ENCODE peak calls at places on chromosome 19, in seven cellular contexts. I, F, M, D, W, R and X are unnamed samples.

GRCh38 chr19:896999-897398 is 3.7 kb downstream of the RNU6-9 start:
- DNase-seq in D (no peak), M (no peak), R (no peak), W (no peak), F (no peak), I (no peak), X (no peak)

GRCh38 chr19:46830864-46831263 is 19.8 kb downstream of the AP2S1 start:
- DNase-seq in D (no peak), W (no peak), R (no peak), M (no peak), I (no peak), F (no peak), X (no peak)

GRCh38 chr19:1746401-1747284 is 6.7 kb upstream of the ONECUT3 start:
- DNase-seq in R (peak; percentile 79), M (no peak), W (no peak), F (no peak), D (no peak), I (no peak), X (no peak)

GRCh38 chr19:14091885-14092462 is 1.4 kb upstream of the SAMD1 start:
- DNase-seq in D (no peak), M (no peak), F (peak; percentile 75), I (no peak), R (no peak), W (no peak), X (no peak)

GRCh38 chr19:35533201-35533821 is at the start of gene GAPDHS:
- DNase-seq in I (no peak), M (no peak), R (no peak), D (no peak), W (no peak), F (no peak), X (no peak)

GRCh38 chr19:55594996-55595530 is 4.3 kb downstream of the FIZ1 start:
- DNase-seq in F (no peak), I (no peak), W (no peak), M (no peak), D (no peak), R (no peak), X (no peak)

GRCh38 chr19:10751109-10751972 is 33.5 kb downstream of the DNM2 start:
- DNase-seq in R (no peak), M (no peak), I (no peak), F (no peak), W (no peak), D (no peak), X (no peak)

GRCh38 chr19:56403261-56403660 is 871 bp upstream of the ZNF583 start:
- DNase-seq in M (no peak), F (no peak), W (no peak), I (no peak), D (peak; percentile 1), R (no peak), X (no peak)

GRCh38 chr19:11295665-11296245 is at the start of gene TSPAN16:
- DNase-seq in F (no peak), D (no peak), W (no peak), I (no peak), M (no peak), R (no peak), X (no peak)

GRCh38 chr19:13100031-13100588 is 2.5 kb downstream of the LYL1 start:
- DNase-seq in M (no peak), D (peak; percentile 71), W (peak; percentile 51), I (no peak), F (peak; percentile 89), R (peak; percentile 17), X (no peak)

GRCh38 chr19:39351537-39352037 is 9.4 kb downstream of the SAMD4B start:
- DNase-seq in D (peak; percentile 25), M (no peak), R (no peak), F (peak; percentile 60), I (no peak), W (no peak), X (no peak)

GRCh38 chr19:18799389-18799970 is 8.4 kb upstream of the COMP start:
- DNase-seq in F (no peak), I (no peak), M (no peak), R (no peak), D (no peak), W (no peak), X (no peak)